ENCODE peak calls at places on chromosomes 3 and 15, in five cellular contexts. E, T, C, R and U are unnamed samples.

GRCh38 chr3:55329849-55330248 is 157.3 kb downstream of the WNT5A start:
- DNase-seq in E (peak; percentile 90), R (no peak), T (no peak), C (peak; percentile 61), U (no peak)

GRCh38 chr15:95286316-95286880 is 1044.1 kb upstream of the NR2F2 start:
- DNase-seq in R (no peak), T (no peak), E (no peak), C (no peak), U (no peak)

GRCh38 chr3:170331143-170331542 is 26.4 kb upstream of the SKIL start:
- DNase-seq in R (no peak), C (no peak), E (no peak), T (no peak), U (no peak)

GRCh38 chr3:119063471-119063870 is 28.8 kb upstream of the IGSF11 start:
- DNase-seq in R (no peak), T (no peak), C (no peak), E (no peak), U (no peak)

GRCh38 chr15:68623301-68623892 is 44.6 kb downstream of the CORO2B start:
- DNase-seq in C (peak; percentile 87), E (no peak), R (no peak), T (no peak), U (no peak)

GRCh38 chr15:57438166-57438565 is 61.9 kb downstream of the CGNL1 start:
- DNase-seq in E (no peak), C (no peak), T (no peak), R (no peak), U (no peak)

GRCh38 chr15:45743309-45744041 is 108.6 kb downstream of the SQOR start:
- DNase-seq in C (no peak), R (no peak), T (peak; percentile 17), E (no peak), U (no peak)

GRCh38 chr15:96838088-96838487 is 507.6 kb downstream of the NR2F2 start:
- DNase-seq in R (no peak), E (no peak), C (peak; percentile 55), T (no peak), U (no peak)

GRCh38 chr3:1191061-1191460 is 98.2 kb downstream of the CNTN6 start:
- DNase-seq in T (no peak), E (no peak), R (no peak), C (no peak), U (no peak)

GRCh38 chr3:31614162-31614921 is 81.6 kb downstream of the STT3B start:
- DNase-seq in C (no peak), E (no peak), R (no peak), T (peak; percentile 9), U (peak; percentile 67)